ENCODE peak calls at places on chromosomes 13 and 19, in seven cellular contexts. Z is tibial artery, X is heart left ventricle, V is AG09309, O is Peyer's patch, A is GM20000, K is PC-3. W is an unnamed sample.

GRCh38 chr19:18849838-18850400 is 18.2 kb downstream of the UPF1 start:
- DNase-seq in V (no peak), A (no peak), K (no peak), O (no peak), X (no peak), Z (no peak), W (no peak)

GRCh38 chr13:102768914-102769313 is 4.7 kb downstream of the TEX30 start:
- DNase-seq in V (no peak), O (no peak), A (no peak), Z (no peak), X (no peak), K (no peak), W (no peak)

GRCh38 chr19:28855216-28855615 is 357.7 kb downstream of the UQCRFS1 start:
- DNase-seq in X (no peak), A (no peak), V (no peak), K (no peak), O (no peak), Z (no peak), W (no peak)

GRCh38 chr13:22027561-22027960 is 356.7 kb downstream of the FGF9 start:
- DNase-seq in O (no peak), Z (no peak), V (no peak), X (no peak), K (no peak), A (no peak), W (no peak)

GRCh38 chr13:86563308-86563707 is 764.1 kb upstream of the SLITRK6 start:
- DNase-seq in V (no peak), O (no peak), K (peak), X (no peak), A (no peak), Z (no peak), W (no peak)

GRCh38 chr19:45296365-45296764 is 26.3 kb downstream of the CKM start:
- DNase-seq in A (no peak), O (no peak), X (no peak), K (no peak), Z (no peak), V (no peak), W (no peak)

GRCh38 chr13:106241974-106242373 is 293.5 kb downstream of the EFNB2 start:
- DNase-seq in V (no peak), X (no peak), A (no peak), K (no peak), O (no peak), Z (no peak), W (no peak)

GRCh38 chr13:25232937-25233515 is 54.3 kb downstream of the MTMR6 start:
- DNase-seq in A (peak), K (peak), X (no peak), Z (no peak), O (no peak), V (peak), W (no peak)

GRCh38 chr13:94128430-94128829 is 351.1 kb downstream of the DCT start:
- DNase-seq in Z (peak), O (no peak), K (no peak), X (peak), V (no peak), A (no peak), W (no peak)

GRCh38 chr19:33638167-33639033 is 16.6 kb downstream of the CHST8 start:
- DNase-seq in Z (peak), K (no peak), X (no peak), A (no peak), O (peak), V (no peak), W (no peak)

GRCh38 chr19:42123765-42124164 is 8.5 kb downstream of the POU2F2 start:
- DNase-seq in A (no peak), V (no peak), X (no peak), Z (no peak), O (no peak), K (no peak), W (no peak)

GRCh38 chr13:90201676-90202425 is 1145.6 kb upstream of the MIR17HG start:
- DNase-seq in O (no peak), X (no peak), K (no peak), Z (no peak), A (no peak), V (no peak), W (no peak)

GRCh38 chr19:16825312-16826168 is 3.7 kb upstream of the SIN3B start:
- DNase-seq in K (no peak), X (peak), Z (no peak), V (no peak), O (peak), A (no peak), W (no peak)

GRCh38 chr19:19548915-19549537 is 11.0 kb downstream of the CILP2 start:
- DNase-seq in V (peak), X (no peak), Z (no peak), O (no peak), A (no peak), K (no peak), W (no peak)

GRCh38 chr19:18932216-18932841 is 8.7 kb downstream of the HOMER3 start:
- DNase-seq in V (no peak), O (peak), Z (peak), X (peak), A (peak), K (peak), W (peak)

DNA sequence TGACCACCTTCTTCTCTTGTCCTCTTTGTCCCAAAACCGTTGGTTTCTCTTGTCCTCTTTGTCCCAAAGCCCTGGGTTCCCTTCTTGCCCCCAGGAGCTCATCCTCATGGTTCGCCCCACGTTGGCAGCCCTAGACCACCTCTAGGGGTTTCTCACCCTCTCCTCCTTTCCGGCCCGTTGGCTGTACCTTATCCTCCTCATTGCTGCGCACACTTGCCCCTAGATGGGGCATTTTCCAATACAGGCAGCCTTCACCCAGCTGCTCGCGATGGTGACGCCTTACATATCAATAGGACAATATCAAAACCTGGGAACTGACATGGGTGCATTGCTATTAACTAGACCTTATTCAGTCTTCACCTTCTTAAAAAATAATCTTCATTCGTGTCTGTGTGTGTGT is 86.5 kb downstream of the IPO5 start:
- DNase-seq in Z (no peak), V (no peak), K (no peak), X (no peak), A (no peak), O (no peak), W (no peak)
- TF ChIP-seq CTCF in Z (no peak), V (no peak), K (no peak), X (no peak), A (no peak), O (no peak), W (no peak)

GRCh38 chr19:12117203-12117970 is 22.8 kb downstream of the ZNF20 start:
- DNase-seq in X (no peak), A (no peak), Z (no peak), O (no peak), V (no peak), K (no peak), W (no peak)
- TF ChIP-seq CTCF in X (no peak), A (no peak), Z (no peak), O (no peak), V (no peak), K (no peak), W (no peak)

DNA sequence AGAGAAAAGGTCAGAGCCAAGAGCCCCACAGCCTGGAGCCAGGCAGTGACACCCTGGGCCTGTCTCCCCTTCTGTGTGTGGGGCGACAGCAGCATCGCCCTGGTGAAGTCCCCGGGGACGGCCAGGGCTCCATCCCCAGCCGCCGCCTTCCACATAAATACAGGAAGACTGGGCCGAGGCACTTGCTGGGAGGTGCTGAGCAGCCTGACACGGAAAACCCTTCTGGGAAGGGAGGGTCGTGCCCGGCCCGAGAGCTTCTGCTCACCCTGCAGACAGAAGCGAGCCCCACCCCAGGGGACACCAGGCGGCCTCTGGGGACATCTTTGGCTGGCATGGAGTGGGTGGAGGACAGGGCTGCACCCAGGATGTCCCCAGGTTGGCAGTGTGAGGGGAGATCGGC is 5.1 kb downstream of the FGF22 start:
- DNase-seq in O (no peak), Z (no peak), V (no peak), K (no peak), A (no peak), X (no peak), W (no peak)
- TF ChIP-seq CTCF in O (no peak), Z (no peak), V (no peak), K (no peak), A (no peak), X (no peak), W (no peak)

DNA sequence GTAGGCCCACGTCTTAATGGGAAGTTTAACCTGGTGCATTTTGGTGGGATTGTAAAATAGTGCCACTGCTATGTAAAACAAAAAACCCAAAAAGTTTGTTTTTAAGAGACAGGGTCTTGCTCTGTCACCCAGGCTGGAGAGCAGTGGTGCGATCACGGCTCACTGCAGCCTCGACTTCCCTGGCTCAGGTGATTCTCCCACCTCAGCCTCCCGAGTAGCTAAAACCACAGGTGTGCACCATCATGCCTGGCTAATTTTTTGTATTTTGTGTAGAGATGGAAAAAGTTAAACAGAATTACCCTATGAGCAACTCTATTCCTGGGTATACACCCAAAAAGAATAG is 820 bp upstream of the REXO1 start:
- DNase-seq in X (no peak), A (no peak), V (no peak), O (no peak), Z (no peak), K (no peak), W (no peak)
- TF ChIP-seq CTCF in X (no peak), A (no peak), V (no peak), O (no peak), Z (no peak), K (no peak), W (no peak)

GRCh38 chr19:47475460-47475859 is 3.8 kb upstream of the SLC8A2 start:
- DNase-seq in A (no peak), X (no peak), Z (no peak), V (no peak), O (no peak), K (no peak), W (no peak)
- TF ChIP-seq CTCF in A (no peak), X (no peak), Z (no peak), V (no peak), O (no peak), K (no peak), W (no peak)

DNA sequence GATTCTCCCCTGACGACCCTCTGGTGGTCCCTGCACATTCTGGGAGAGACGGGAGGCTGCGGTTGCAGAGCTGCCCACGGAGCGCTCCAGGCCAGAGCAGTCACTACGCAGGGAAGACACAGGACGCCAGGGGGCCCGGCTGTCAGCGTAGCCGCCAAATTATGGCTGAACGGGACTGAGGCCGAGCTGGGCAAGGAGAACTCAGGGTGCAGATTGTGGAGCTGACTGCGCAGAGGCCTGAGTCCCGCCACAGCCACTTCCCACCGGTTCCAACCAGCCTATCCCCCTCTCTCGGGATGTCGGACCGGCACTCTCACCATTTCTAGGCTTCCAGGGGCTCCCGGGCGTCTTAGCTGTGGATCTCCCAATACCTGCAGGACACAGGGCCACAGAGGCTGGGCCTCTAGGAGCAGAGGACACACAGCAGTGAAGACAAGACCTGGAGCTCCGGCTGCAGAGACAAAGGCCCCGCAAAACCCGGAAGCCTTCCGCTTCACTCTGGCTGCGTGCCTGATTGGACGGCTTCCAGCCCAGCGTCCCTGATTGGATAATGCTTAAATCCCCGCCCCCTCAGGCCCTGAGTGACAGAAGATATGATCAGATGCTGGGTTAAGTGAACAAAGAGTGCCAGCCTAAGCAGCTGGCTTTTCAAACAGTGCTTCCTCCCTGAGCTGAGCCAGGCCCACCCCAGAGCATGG is at the start of gene ZNF737:
- DNase-seq in X (peak), K (peak), O (peak), V (peak), Z (peak), A (peak), W (peak)
- TF ChIP-seq CTCF in X (peak), K (no peak), O (peak), V (peak), Z (peak), A (no peak), W (peak)

GRCh38 chr13:49690990-49691886 is at the start of gene EBPL:
- DNase-seq in Z (peak), O (peak), K (peak), V (no peak), X (peak), A (peak), W (peak)
- TF ChIP-seq CTCF in Z (no peak), O (no peak), K (no peak), V (no peak), X (no peak), A (no peak), W (no peak)

W was measured in right lobe of liver.